ENCODE peak calls at places on chromosomes 4 and X, in five cellular contexts. Y, C, V, X and Q are unnamed samples. For H3K4me1, the result is how much of the 10 kb centered on the place peaks cover.

GRCh38 chrX:69024931-69025330 is 140.3 kb downstream of the PJA1 start:
- DNase-seq in V (no peak), C (peak), Y (peak), X (peak), Q (peak)

GRCh38 chrX:2484721-2485459 is 15.9 kb downstream of the DHRSX start:
- DNase-seq in Y (peak), V (no peak), C (peak), X (no peak), Q (no peak)

GRCh38 chrX:68868902-68869800 is 40.3 kb downstream of the EFNB1 start:
- DNase-seq in X (no peak), C (no peak), Y (no peak), V (no peak), Q (no peak)

GRCh38 chr4:8205749-8206611 is 6.9 kb downstream of the SH3TC1 start:
- DNase-seq in V (no peak), C (no peak), X (no peak), Y (no peak), Q (no peak)

GRCh38 chrX:87409113-87409841 is 108.3 kb upstream of the KLHL4 start:
- DNase-seq in C (peak), V (peak), Y (no peak), X (no peak), Q (no peak)

GRCh38 chr4:148004228-148004813 is 272.4 kb downstream of the ARHGAP10 start:
- DNase-seq in Y (no peak), X (no peak), V (no peak), C (peak), Q (no peak)

GRCh38 chr4:55312491-55313101 is 33.4 kb upstream of the SRD5A3 start:
- DNase-seq in X (peak), Y (peak), C (no peak), V (no peak), Q (no peak)

GRCh38 chr4:76083386-76083785 is 8.9 kb downstream of the ART3 start:
- DNase-seq in V (no peak), C (no peak), Y (no peak), X (no peak), Q (no peak)

GRCh38 chr4:47519239-47519883 is 34.3 kb downstream of the ATP10D start:
- DNase-seq in Y (no peak), C (no peak), X (no peak), V (no peak), Q (no peak)

GRCh38 chr4:76856183-76856969 is 41.6 kb downstream of the SOWAHB start:
- DNase-seq in C (no peak), X (no peak), Y (peak), V (no peak), Q (no peak)

GRCh38 chr4:14906805-14907204 is 95.5 kb upstream of the CPEB2 start:
- DNase-seq in X (no peak), Y (no peak), C (no peak), V (no peak), Q (no peak)

GRCh38 chr4:83454626-83455025 is 997 bp downstream of the HELQ start:
- DNase-seq in X (no peak), V (no peak), Y (peak), C (no peak), Q (no peak)

GRCh38 chr4:6987566-6987920 is 55.6 kb upstream of the TADA2B start:
- DNase-seq in V (no peak), X (no peak), C (no peak), Y (peak), Q (no peak)

GRCh38 chr4:169098054-169098896 is 88.2 kb upstream of the CBR4 start:
- DNase-seq in V (no peak), X (no peak), C (no peak), Y (no peak), Q (no peak)

GRCh38 chr4:123562994-123563745 is 166.6 kb downstream of the SPRY1 start:
- DNase-seq in V (no peak), X (no peak), C (no peak), Y (no peak), Q (no peak)

GRCh38 chr4:8255698-8256441 is 13.7 kb upstream of the HTRA3 start:
- DNase-seq in X (no peak), Y (peak), C (peak), V (no peak), Q (no peak)

GRCh38 chr4:76830612-76831474 is 67.1 kb downstream of the SOWAHB start:
- DNase-seq in X (no peak), C (no peak), Y (peak), V (no peak), Q (no peak)

GRCh38 chr4:101393256-101393655 is 45.9 kb upstream of the PPP3CA start:
- DNase-seq in X (no peak), V (no peak), Y (peak), C (no peak), Q (no peak)

GRCh38 chrX:89053223-89053622 is 306.2 kb downstream of the CPXCR1 start:
- DNase-seq in Y (no peak), X (no peak), V (no peak), C (no peak), Q (no peak)

GRCh38 chr4:8275511-8275910 is 6.0 kb downstream of the HTRA3 start:
- DNase-seq in X (no peak), C (peak), Y (no peak), V (no peak), Q (no peak)

GRCh38 chrX:109614951-109615350 is 10.0 kb downstream of the KCNE5 start:
- DNase-seq in V (no peak), X (no peak), Y (no peak), C (no peak), Q (no peak)

GRCh38 chr4:15895517-15895916 is 43.0 kb downstream of the FGFBP1 start:
- DNase-seq in Y (no peak), V (no peak), C (no peak), X (no peak), Q (no peak)

GRCh38 chr4:154739111-154739510 is 4.7 kb upstream of the LRAT start:
- DNase-seq in V (no peak), X (no peak), C (no peak), Y (no peak), Q (no peak)

GRCh38 chrX:119690921-119691716 is 1.8 kb downstream of the SEPTIN6 start:
- DNase-seq in X (peak), C (no peak), Y (peak), V (no peak), Q (no peak)

GRCh38 chrX:134849390-134849789 is 141.4 kb upstream of the SMIM10 start:
- DNase-seq in C (no peak), Y (peak), V (no peak), X (no peak), Q (no peak)

GRCh38 chr4:100738388-100739165 is 220.8 kb upstream of the EMCN start:
- DNase-seq in V (no peak), C (no peak), Y (peak), X (peak), Q (no peak)

GRCh38 chr4:135243960-135244561 is 1042.5 kb upstream of the PABPC4L start:
- DNase-seq in C (no peak), Y (no peak), V (no peak), X (no peak), Q (no peak)

GRCh38 chr4:182808673-182809416 is 108.3 kb downstream of the DCTD start:
- DNase-seq in V (no peak), X (no peak), Y (no peak), C (no peak), Q (no peak)
- H3K4me1 ChIP-seq in V (under half), X (under half), Y (under half), C (under half), Q (under half)

GRCh38 chr4:2797188-2797544 is 4.3 kb downstream of the SH3BP2 start:
- DNase-seq in C (no peak), V (peak), Y (no peak), X (peak), Q (no peak)
- H3K4me1 ChIP-seq in C (half or more), V (under half), Y (half or more), X (half or more), Q (half or more)

DNA sequence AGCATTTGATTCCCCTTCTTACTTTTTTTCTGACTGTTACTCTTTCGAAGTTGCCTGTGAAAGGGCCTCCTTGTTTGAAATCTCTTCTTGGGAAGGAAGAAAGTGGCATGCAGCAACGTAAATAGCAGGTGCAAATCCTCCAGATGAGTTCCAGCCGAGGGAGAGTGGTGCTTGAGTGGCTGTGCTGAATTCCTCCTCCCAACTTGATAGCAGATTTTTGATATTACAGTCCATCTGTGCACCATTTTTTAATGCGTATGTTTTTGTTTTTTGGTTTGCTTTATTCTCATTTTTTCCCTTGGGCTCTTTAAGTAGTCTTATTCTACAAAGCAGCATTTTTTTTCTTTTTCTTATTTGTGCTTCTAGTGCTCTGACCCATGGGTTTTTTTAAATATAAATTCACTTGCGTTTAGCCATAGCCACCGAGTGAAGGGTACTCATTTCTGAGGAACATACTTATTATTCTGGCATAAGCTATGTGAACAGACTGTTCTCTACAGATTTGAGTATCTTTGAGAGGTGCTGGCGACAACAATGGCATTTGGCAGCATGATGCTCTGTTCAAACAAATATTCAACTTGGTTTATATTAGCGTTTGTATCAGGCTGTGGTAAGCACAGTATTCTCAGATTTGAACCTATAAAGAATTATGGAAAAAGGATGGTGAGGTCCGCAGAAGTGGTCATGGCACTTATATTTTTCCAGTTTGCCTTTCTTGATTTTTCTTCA is 108.9 kb upstream of the LIMCH1 start:
- DNase-seq in C (no peak), X (no peak), Y (no peak), V (no peak), Q (no peak)
- H3K4me1 ChIP-seq in C (half or more), X (under half), Y (under half), V (under half), Q (under half)

GRCh38 chrX:11611161-11611560 is 54.6 kb downstream of the ARHGAP6 start:
- DNase-seq in Y (no peak), C (no peak), V (no peak), X (no peak), Q (no peak)
- H3K4me1 ChIP-seq in Y (under half), C (under half), V (under half), X (under half), Q (under half)

DNA sequence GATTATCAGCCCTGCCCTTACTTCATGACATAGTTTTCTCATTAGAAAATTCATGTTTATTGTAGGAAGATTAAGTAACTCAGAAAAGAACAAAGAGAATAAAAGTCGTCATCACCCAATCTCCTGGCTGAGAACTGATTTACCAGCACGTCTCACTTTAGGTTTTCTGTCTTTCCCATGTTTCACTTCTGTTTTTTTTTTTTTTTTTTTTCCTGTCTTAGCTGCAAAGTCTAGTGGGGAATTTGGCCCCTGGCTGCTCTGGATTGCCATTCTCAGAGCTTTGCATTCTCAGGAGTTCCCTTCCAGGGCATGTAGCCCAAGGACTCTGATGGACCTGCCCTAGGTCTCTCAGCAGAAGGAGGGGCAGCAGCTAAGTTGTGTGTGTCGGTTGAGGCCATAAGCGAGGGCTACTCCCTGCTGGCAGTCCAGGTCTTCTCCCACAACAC is 57.8 kb downstream of the TMEM131L start:
- DNase-seq in C (no peak), Y (no peak), X (no peak), V (no peak), Q (no peak)
- H3K4me1 ChIP-seq in C (half or more), Y (under half), X (under half), V (under half), Q (under half)

GRCh38 chr4:53591372-53591892 is at the start of gene LNX1:
- DNase-seq in C (no peak), Y (no peak), X (no peak), V (peak), Q (no peak)

GRCh38 chr4:53592686-53593641 is 1.7 kb upstream of the LNX1 start:
- DNase-seq in Y (no peak), X (no peak), V (peak), C (peak), Q (no peak)

GRCh38 chr4:53593765-53594164 is 2.5 kb upstream of the LNX1 start:
- DNase-seq in C (no peak), V (no peak), Y (no peak), X (no peak), Q (no peak)

GRCh38 chr4:53589511-53589910 is 1.8 kb downstream of the LNX1 start:
- DNase-seq in V (no peak), X (no peak), Y (no peak), C (no peak), Q (no peak)

DNA sequence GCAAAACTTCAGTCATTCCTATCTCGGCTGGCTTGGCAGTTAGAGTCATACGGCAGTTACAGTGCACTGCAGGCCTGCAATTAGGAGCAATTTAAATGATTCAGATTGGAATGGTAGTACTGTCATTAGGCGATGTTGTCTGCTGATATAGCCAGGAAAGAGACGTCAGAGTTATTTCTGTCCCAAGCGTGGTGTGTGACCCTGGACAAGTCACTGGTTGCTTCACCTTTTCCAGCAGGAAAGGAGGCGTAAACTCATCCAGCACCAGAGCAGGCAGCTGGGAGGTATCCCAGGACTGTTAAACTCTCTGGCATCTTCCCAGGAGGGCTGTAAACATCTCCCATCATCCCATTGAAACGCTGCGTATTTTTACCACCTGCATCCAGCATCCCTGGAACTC is 842 bp upstream of the LNX1 start:
- DNase-seq in C (no peak), V (no peak), Y (no peak), X (no peak), Q (no peak)
- H3K4me1 ChIP-seq in C (under half), V (under half), Y (under half), X (under half), Q (under half)

GRCh38 chr4:140135529-140136021 is 18.4 kb downstream of the MAML3 start:
- DNase-seq in Y (no peak), X (peak), V (no peak), C (peak), Q (no peak)

GRCh38 chr4:140136509-140136908 is 17.5 kb downstream of the MAML3 start:
- DNase-seq in Y (no peak), X (no peak), V (no peak), C (no peak), Q (no peak)

GRCh38 chr4:140133576-140133975 is 20.4 kb downstream of the MAML3 start:
- DNase-seq in C (no peak), Y (no peak), V (no peak), X (no peak), Q (no peak)

GRCh38 chr4:140137654-140138053 is 16.3 kb downstream of the MAML3 start:
- DNase-seq in Y (peak), X (no peak), C (no peak), V (no peak), Q (no peak)

GRCh38 chr4:140134780-140135179 is 19.2 kb downstream of the MAML3 start:
- DNase-seq in C (no peak), Y (no peak), X (no peak), V (no peak), Q (no peak)
- H3K4me1 ChIP-seq in C (under half), Y (under half), X (under half), V (under half), Q (under half)